ENCODE peak calls at places on chromosomes 6 and 20, in six cellular contexts. One of them, this sample, is unnamed.

GRCh38 chr20:63102720-63103375 is 96.1 kb upstream of the BHLHE23 start:
- DNase-seq in A172: no peak
- DNase-seq in H7: peak
- DNase-seq in NCI-H524: no peak
- DNase-seq in fibroblast of the aortic adventitia: peak
- DNase-seq in COR-L47: peak
- DNase-seq in this sample: peak

GRCh38 chr6:126550323-126550722 is 210.4 kb downstream of the CENPW start:
- DNase-seq in NCI-H524: no peak
- DNase-seq in A172: no peak
- DNase-seq in H7: peak
- DNase-seq in fibroblast of the aortic adventitia: no peak
- DNase-seq in COR-L47: no peak
- DNase-seq in this sample: no peak

GRCh38 chr20:35302421-35303335 is 10.5 kb upstream of the FAM83C start:
- DNase-seq in A172: peak
- DNase-seq in NCI-H524: no peak
- DNase-seq in H7: no peak
- DNase-seq in COR-L47: peak
- DNase-seq in fibroblast of the aortic adventitia: no peak
- DNase-seq in this sample: peak

GRCh38 chr6:35093118-35093445 is 48.1 kb downstream of the TCP11 start:
- DNase-seq in NCI-H524: no peak
- DNase-seq in H7: no peak
- DNase-seq in COR-L47: no peak
- DNase-seq in A172: no peak
- DNase-seq in fibroblast of the aortic adventitia: no peak
- DNase-seq in this sample: no peak

GRCh38 chr6:72260489-72260888 is 361.4 kb upstream of the KCNQ5 start:
- DNase-seq in A172: no peak
- DNase-seq in NCI-H524: no peak
- DNase-seq in fibroblast of the aortic adventitia: peak
- DNase-seq in COR-L47: no peak
- DNase-seq in H7: no peak
- DNase-seq in this sample: no peak

GRCh38 chr6:126156973-126157372 is 170.6 kb downstream of the TRMT11 start:
- DNase-seq in H7: no peak
- DNase-seq in NCI-H524: no peak
- DNase-seq in fibroblast of the aortic adventitia: no peak
- DNase-seq in A172: no peak
- DNase-seq in COR-L47: no peak
- DNase-seq in this sample: no peak

GRCh38 chr6:134375199-134375598 is 57.3 kb upstream of the SGK1 start:
- DNase-seq in A172: no peak
- DNase-seq in COR-L47: no peak
- DNase-seq in NCI-H524: no peak
- DNase-seq in fibroblast of the aortic adventitia: no peak
- DNase-seq in H7: no peak
- DNase-seq in this sample: no peak

GRCh38 chr6:144262470-144263369 is 22.4 kb upstream of the UTRN start:
- DNase-seq in H7: no peak
- DNase-seq in A172: no peak
- DNase-seq in NCI-H524: no peak
- DNase-seq in COR-L47: no peak
- DNase-seq in fibroblast of the aortic adventitia: no peak
- DNase-seq in this sample: peak

GRCh38 chr6:107794771-107795170 is 29.3 kb downstream of the SCML4 start:
- DNase-seq in NCI-H524: no peak
- DNase-seq in COR-L47: no peak
- DNase-seq in A172: no peak
- DNase-seq in fibroblast of the aortic adventitia: no peak
- DNase-seq in H7: no peak
- DNase-seq in this sample: no peak

GRCh38 chr6:13289789-13290318 is 38.5 kb downstream of the TBC1D7 start:
- DNase-seq in fibroblast of the aortic adventitia: peak
- DNase-seq in COR-L47: no peak
- DNase-seq in NCI-H524: no peak
- DNase-seq in H7: no peak
- DNase-seq in A172: no peak
- DNase-seq in this sample: no peak

GRCh38 chr20:59559863-59560262 is 44.5 kb upstream of the PHACTR3 start:
- DNase-seq in H7: peak
- DNase-seq in A172: no peak
- DNase-seq in COR-L47: no peak
- DNase-seq in NCI-H524: no peak
- DNase-seq in fibroblast of the aortic adventitia: no peak
- DNase-seq in this sample: no peak

GRCh38 chr20:47326718-47327137 is 29.8 kb downstream of the ZMYND8 start:
- DNase-seq in H7: no peak
- DNase-seq in NCI-H524: no peak
- DNase-seq in fibroblast of the aortic adventitia: peak
- DNase-seq in A172: peak
- DNase-seq in COR-L47: no peak
- DNase-seq in this sample: no peak

GRCh38 chr6:15073344-15073789 is 172.5 kb upstream of the JARID2 start:
- DNase-seq in A172: peak
- DNase-seq in COR-L47: no peak
- DNase-seq in H7: no peak
- DNase-seq in NCI-H524: no peak
- DNase-seq in fibroblast of the aortic adventitia: no peak
- DNase-seq in this sample: peak

GRCh38 chr6:98957440-98957839 is 9.7 kb upstream of the FBXL4 start:
- DNase-seq in fibroblast of the aortic adventitia: peak
- DNase-seq in A172: peak
- DNase-seq in NCI-H524: no peak
- DNase-seq in H7: no peak
- DNase-seq in COR-L47: no peak
- DNase-seq in this sample: peak

GRCh38 chr6:4732691-4733315 is 43.4 kb upstream of the CDYL start:
- DNase-seq in COR-L47: no peak
- DNase-seq in A172: peak
- DNase-seq in NCI-H524: no peak
- DNase-seq in fibroblast of the aortic adventitia: peak
- DNase-seq in H7: peak
- DNase-seq in this sample: peak

GRCh38 chr6:51019785-51020184 is 201.1 kb downstream of the TFAP2B start:
- DNase-seq in A172: no peak
- DNase-seq in NCI-H524: no peak
- DNase-seq in H7: no peak
- DNase-seq in COR-L47: no peak
- DNase-seq in fibroblast of the aortic adventitia: no peak
- DNase-seq in this sample: no peak